ENCODE peak calls at places on chromosomes 1 and 21, in four cellular contexts. H is aorta, L is OCI-LY7, C is uterus. W is an unnamed sample.

GRCh38 chr21:40421121-40421520 is 425.8 kb downstream of the DSCAM start:
- DNase-seq in H (no peak), L (no peak), C (no peak), W (no peak)

GRCh38 chr21:38979271-38980196 is 173.8 kb downstream of the ETS2 start:
- DNase-seq in H (no peak), L (no peak), C (peak), W (no peak)

GRCh38 chr1:235511470-235512240 is 7.4 kb upstream of the B3GALNT2 start:
- DNase-seq in H (no peak), L (no peak), C (no peak), W (no peak)

GRCh38 chr1:207027221-207027777 is 5.3 kb downstream of the C1orf116 start:
- DNase-seq in H (no peak), L (no peak), C (no peak), W (no peak)

GRCh38 chr1:209634005-209634737 is 18.1 kb downstream of the LAMB3 start:
- DNase-seq in H (no peak), L (no peak), C (no peak), W (no peak)

GRCh38 chr1:209895709-209896108 is 42.3 kb upstream of the SYT14 start:
- DNase-seq in H (no peak), L (no peak), C (no peak), W (no peak)

GRCh38 chr1:111696330-111696729 is 42.9 kb downstream of the INKA2 start:
- DNase-seq in H (no peak), L (no peak), C (no peak), W (no peak)

GRCh38 chr1:19596719-19597462 is 47.2 kb upstream of the NBL1 start:
- DNase-seq in H (peak), L (peak), C (peak), W (peak)

GRCh38 chr1:147389532-147390184 is 147.2 kb downstream of the CHD1L start:
- DNase-seq in H (no peak), L (peak), C (no peak), W (no peak)

GRCh38 chr1:187266051-187266450 is 437.3 kb downstream of the PLA2G4A start:
- DNase-seq in H (no peak), L (no peak), C (no peak), W (no peak)

GRCh38 chr1:56508523-56508983 is 70.8 kb downstream of the PLPP3 start:
- DNase-seq in H (no peak), L (no peak), C (no peak), W (peak)

GRCh38 chr21:27802816-27803475 is 836.1 kb upstream of the ADAMTS5 start:
- DNase-seq in H (no peak), L (peak), C (peak), W (peak)

GRCh38 chr21:38440746-38441145 is 57.5 kb downstream of the ERG start:
- DNase-seq in H (no peak), L (no peak), C (no peak), W (no peak)

GRCh38 chr21:38303300-38303699 is 46.5 kb downstream of the KCNJ15 start:
- DNase-seq in H (peak), L (no peak), C (peak), W (no peak)

GRCh38 chr1:63575340-63575826 is 17.8 kb upstream of the PGM1 start:
- DNase-seq in H (no peak), L (peak), C (no peak), W (no peak)

GRCh38 chr21:38768385-38769071 is 37.2 kb upstream of the ETS2 start:
- DNase-seq in H (no peak), L (peak), C (no peak), W (no peak)

GRCh38 chr21:37435120-37435519 is 68.5 kb downstream of the DYRK1A start:
- DNase-seq in H (no peak), L (no peak), C (peak), W (no peak)

GRCh38 chr1:9009438-9010366 is 16.5 kb downstream of the SLC2A7 start:
- DNase-seq in H (no peak), L (peak), C (no peak), W (no peak)

GRCh38 chr21:33752260-33752659 is 110.0 kb downstream of the ITSN1 start:
- DNase-seq in H (no peak), L (no peak), C (no peak), W (no peak)

GRCh38 chr1:110176299-110176956 is 26.1 kb downstream of the SLC6A17 start:
- DNase-seq in H (no peak), L (no peak), C (no peak), W (no peak)

GRCh38 chr1:31843506-31843905 is 27.7 kb upstream of the SPOCD1 start:
- DNase-seq in H (no peak), L (peak), C (no peak), W (no peak)

GRCh38 chr1:165854101-165854845 is 26.9 kb downstream of the UCK2 start:
- DNase-seq in H (no peak), L (no peak), C (no peak), W (no peak)

GRCh38 chr1:75996196-75996595 is 64.0 kb upstream of the ASB17 start:
- DNase-seq in H (no peak), L (no peak), C (no peak), W (no peak)

GRCh38 chr1:61742620-61743431 is 546 bp downstream of the PATJ start:
- DNase-seq in H (peak), L (no peak), C (peak), W (peak)

GRCh38 chr1:56197946-56198345 is 381.4 kb downstream of the PLPP3 start:
- DNase-seq in H (no peak), L (no peak), C (no peak), W (no peak)

GRCh38 chr1:67684526-67685066 is 405 bp upstream of the GADD45A start:
- DNase-seq in H (no peak), L (no peak), C (no peak), W (no peak)

GRCh38 chr1:162383091-162383490 is 1.6 kb downstream of the C1orf226 start:
- DNase-seq in H (no peak), L (no peak), C (no peak), W (no peak)

GRCh38 chr1:156690673-156691032 is 13.4 kb upstream of the NES start:
- DNase-seq in H (no peak), L (no peak), C (no peak), W (no peak)

GRCh38 chr1:32816676-32817158 is 441 bp downstream of the YARS1 start:
- DNase-seq in H (no peak), L (no peak), C (no peak), W (no peak)

GRCh38 chr1:91091812-91092211 is 70.0 kb upstream of the ZNF644 start:
- DNase-seq in H (no peak), L (no peak), C (no peak), W (no peak)

GRCh38 chr1:42432714-42433113 is 23.1 kb downstream of the ZMYND12 start:
- DNase-seq in H (no peak), L (no peak), C (no peak), W (no peak)

GRCh38 chr1:209095627-209096595 is 487.6 kb upstream of the CAMK1G start:
- DNase-seq in H (no peak), L (no peak), C (no peak), W (no peak)

GRCh38 chr1:93964777-93965200 is 55.6 kb upstream of the GCLM start:
- DNase-seq in H (no peak), L (no peak), C (no peak), W (no peak)

GRCh38 chr1:20493839-20494608 is 8.0 kb upstream of the CAMK2N1 start:
- DNase-seq in H (peak), L (peak), C (peak), W (peak)

GRCh38 chr1:160115545-160116276 is at the start of gene ATP1A2:
- DNase-seq in H (no peak), L (no peak), C (no peak), W (no peak)

GRCh38 chr1:82225407-82226197 is 424.9 kb downstream of the ADGRL2 start:
- DNase-seq in H (no peak), L (no peak), C (no peak), W (no peak)

GRCh38 chr1:232988572-232989040 is 38.2 kb downstream of the NTPCR start:
- DNase-seq in H (no peak), L (no peak), C (no peak), W (no peak)

GRCh38 chr1:55443175-55443933 is 228.2 kb upstream of the USP24 start:
- DNase-seq in H (peak), L (no peak), C (peak), W (peak)

GRCh38 chr1:24965571-24965930 is 35.5 kb upstream of the RUNX3 start:
- DNase-seq in H (no peak), L (no peak), C (no peak), W (no peak)
- H3K27ac ChIP-seq in H (no peak), L (peak), C (no peak), W (no peak)

DNA sequence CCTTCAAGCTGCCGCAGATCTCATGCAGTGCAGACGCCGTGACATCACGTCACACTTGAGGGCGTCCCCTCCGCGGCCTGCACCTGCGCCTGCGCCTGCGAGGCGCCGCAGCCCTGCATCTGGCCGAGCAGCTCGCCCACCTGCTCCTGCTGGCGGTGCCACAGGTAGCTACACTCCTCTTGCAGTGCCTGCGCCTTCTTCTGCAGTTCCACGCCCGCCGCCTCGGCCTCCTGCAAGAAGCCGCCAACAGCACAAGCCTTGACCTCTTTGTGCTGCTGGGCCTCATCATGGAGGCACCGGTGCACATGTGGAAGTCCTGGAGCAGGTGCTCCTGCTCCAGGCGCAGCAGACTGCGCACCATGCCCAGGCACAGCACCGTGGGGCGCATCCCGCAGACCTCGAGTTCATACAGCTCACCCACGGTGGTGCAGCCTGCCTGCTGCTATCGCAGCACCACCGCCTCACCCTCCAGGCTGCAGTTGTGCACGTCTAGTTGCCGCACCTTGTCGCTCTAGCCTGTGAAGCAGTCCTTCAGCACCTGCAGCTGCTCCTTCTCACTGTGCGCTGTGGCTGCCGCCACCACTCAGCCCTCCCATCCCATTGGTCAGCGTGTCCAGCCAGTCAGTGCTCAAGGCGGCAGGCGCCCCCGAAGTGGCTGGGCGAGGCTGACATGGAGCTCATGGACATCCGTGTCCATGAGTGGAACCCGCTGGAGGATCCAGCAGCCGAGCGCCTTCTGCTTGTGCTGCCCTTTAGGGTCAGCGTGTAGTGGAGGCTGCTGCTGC is 12.3 kb upstream of the CD2 start:
- DNase-seq in H (no peak), L (no peak), C (no peak), W (no peak)
- H3K27ac ChIP-seq in H (no peak), L (no peak), C (no peak), W (no peak)

DNA sequence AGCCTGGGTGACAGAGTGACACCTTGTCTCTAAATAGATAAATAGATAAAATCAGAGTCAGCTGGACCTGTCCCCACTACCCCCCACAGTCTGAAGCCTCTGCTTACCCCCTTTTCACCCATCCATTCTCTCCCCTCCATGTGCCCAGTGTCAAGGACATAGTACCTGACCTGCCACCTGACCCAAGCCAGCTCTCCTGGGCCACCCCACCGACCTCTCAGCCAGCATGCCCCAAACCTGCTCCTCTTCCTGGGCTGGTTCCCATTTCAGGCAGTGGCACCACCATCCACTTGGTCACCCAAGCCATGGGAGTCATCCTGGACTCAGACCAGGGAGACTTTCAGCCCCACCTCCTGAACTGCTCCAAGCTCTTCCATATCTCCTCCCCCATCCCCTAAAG is 28.2 kb downstream of the CITED4 start:
- DNase-seq in H (no peak), L (no peak), C (no peak), W (no peak)
- H3K27ac ChIP-seq in H (no peak), L (no peak), C (no peak), W (no peak)

DNA sequence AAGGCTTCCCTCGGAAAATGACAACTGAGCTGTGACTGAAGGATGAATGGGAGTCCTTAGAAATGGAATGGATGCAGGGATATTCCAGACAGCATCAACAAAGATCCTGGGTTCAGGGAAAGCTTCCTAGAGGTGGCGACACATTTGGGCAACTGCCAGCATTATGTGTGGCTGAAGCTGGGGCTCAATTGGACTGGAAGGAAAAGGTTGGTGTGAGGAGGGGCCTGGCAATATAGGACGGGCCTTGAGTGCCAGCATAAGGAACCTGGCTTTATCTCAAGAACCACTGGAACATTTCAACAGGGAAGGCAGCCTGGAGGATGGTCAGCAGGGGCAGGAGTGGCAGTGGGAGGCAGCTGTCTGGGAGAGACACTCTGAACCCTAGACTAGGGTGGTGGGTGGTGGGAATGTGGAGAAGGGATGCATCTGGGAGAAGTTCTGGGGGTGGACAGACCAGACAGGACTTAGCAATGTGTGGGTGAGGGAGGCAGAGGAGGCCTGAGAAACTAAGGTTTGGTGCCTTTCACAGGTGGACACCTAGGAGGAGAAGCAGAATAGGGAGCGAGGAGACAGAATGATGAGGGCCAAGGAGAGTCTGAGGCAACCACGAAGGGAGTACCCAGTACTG is 3.5 kb downstream of the SH3BGRL3 start:
- DNase-seq in H (no peak), L (no peak), C (no peak), W (no peak)
- H3K27ac ChIP-seq in H (no peak), L (no peak), C (no peak), W (peak)